ENCODE peak calls at places on chromosomes 6 and 20, in six cellular contexts. H, P, Y, J, N and T are unnamed samples.

GRCh38 chr6:111250743-111251406 is 163.6 kb downstream of the SLC16A10 start:
- DNase-seq in N (no peak), H (no peak), Y (no peak), P (no peak), J (no peak), T (no peak)

GRCh38 chr6:76633259-76633658 is 560.8 kb upstream of the IMPG1 start:
- DNase-seq in J (no peak), P (no peak), N (no peak), Y (no peak), H (peak; percentile 3), T (no peak)

GRCh38 chr6:83126223-83126622 is 58.8 kb downstream of the DOP1A start:
- DNase-seq in J (no peak), N (no peak), Y (no peak), H (no peak), P (no peak), T (no peak)

GRCh38 chr20:38735172-38735571 is 10.9 kb downstream of the SLC32A1 start:
- DNase-seq in P (no peak), N (no peak), J (no peak), Y (no peak), H (no peak), T (no peak)

GRCh38 chr6:138682722-138683521 is 90.6 kb upstream of the CCDC28A start:
- DNase-seq in J (peak; percentile 42), P (peak; percentile 34), N (peak; percentile 89), H (no peak), Y (no peak), T (no peak)

GRCh38 chr6:166460473-166461437 is 78.0 kb upstream of the MPC1 start:
- DNase-seq in P (no peak), J (peak; percentile 61), N (peak; percentile 15), Y (no peak), H (peak; percentile 58), T (no peak)

GRCh38 chr20:3686867-3687321 is 5.1 kb upstream of the ADAM33 start:
- DNase-seq in Y (peak; percentile 64), H (peak; percentile 92), P (peak; percentile 86), N (peak; percentile 79), J (peak; percentile 83), T (peak; percentile 96)

GRCh38 chr6:38637756-38638155 is 2.0 kb downstream of the BTBD9 start:
- DNase-seq in Y (no peak), J (no peak), P (no peak), N (no peak), H (no peak), T (no peak)

GRCh38 chr6:26155066-26155925 is 68.1 kb downstream of the HFE start:
- DNase-seq in N (no peak), P (peak; percentile 63), H (peak; percentile 38), J (no peak), Y (no peak), T (no peak)

GRCh38 chr6:125791151-125791819 is 525 bp downstream of the NCOA7 start:
- DNase-seq in P (peak; percentile 44), J (no peak), Y (peak; percentile 59), H (peak; percentile 51), N (peak; percentile 71), T (no peak)

GRCh38 chr20:44967207-44967807 is 995 bp downstream of the STK4 start:
- DNase-seq in Y (no peak), H (peak; percentile 51), N (no peak), J (no peak), P (no peak), T (no peak)

GRCh38 chr6:109794201-109794926 is 103.3 kb downstream of the FIG4 start:
- DNase-seq in J (peak; percentile 66), H (peak; percentile 91), Y (no peak), P (no peak), N (peak; percentile 52), T (peak; percentile 50)

GRCh38 chr6:28586273-28586672 is 60.6 kb downstream of the GPX5 start:
- DNase-seq in J (no peak), H (no peak), Y (no peak), N (no peak), P (no peak), T (no peak)

GRCh38 chr20:49866051-49866450 is 49.3 kb downstream of the SPATA2 start:
- DNase-seq in Y (no peak), H (peak; percentile 59), P (no peak), N (peak; percentile 97), J (peak; percentile 80), T (peak; percentile 90)

GRCh38 chr6:147566244-147566898 is 57.9 kb downstream of the SAMD5 start:
- DNase-seq in J (no peak), Y (no peak), N (no peak), P (no peak), H (no peak), T (no peak)

GRCh38 chr6:82273295-82273694 is 25.8 kb upstream of the IBTK start:
- DNase-seq in J (no peak), P (no peak), N (no peak), H (no peak), Y (no peak), T (no peak)

GRCh38 chr6:69370763-69371162 is 426.0 kb downstream of the LMBRD1 start:
- DNase-seq in Y (no peak), J (no peak), N (no peak), P (peak; percentile 23), H (no peak), T (no peak)

GRCh38 chr20:53448875-53449274 is 144.8 kb downstream of the ZNF217 start:
- DNase-seq in H (no peak), P (no peak), Y (no peak), N (no peak), J (no peak), T (no peak)

GRCh38 chr6:18055714-18056382 is 66.6 kb downstream of the NHLRC1 start:
- DNase-seq in J (no peak), P (no peak), H (no peak), Y (no peak), N (no peak), T (no peak)

GRCh38 chr20:41339957-41340326 is 679 bp upstream of the LPIN3 start:
- DNase-seq in P (peak; percentile 81), N (peak; percentile 59), Y (peak; percentile 50), H (peak; percentile 72), J (peak; percentile 41), T (peak; percentile 35)

GRCh38 chr6:9159051-9159450 is 723.7 kb upstream of the SLC35B3 start:
- DNase-seq in J (no peak), P (no peak), N (no peak), Y (no peak), H (no peak), T (no peak)

GRCh38 chr6:22668307-22668706 is 98.9 kb downstream of the HDGFL1 start:
- DNase-seq in N (peak; percentile 17), P (peak; percentile 19), H (no peak), J (no peak), Y (no peak), T (no peak)

GRCh38 chr6:137623293-137623692 is 129.1 kb upstream of the OLIG3 start:
- DNase-seq in H (peak; percentile 4), P (no peak), Y (no peak), N (no peak), J (no peak), T (no peak)

GRCh38 chr6:16883414-16883813 is 122.2 kb upstream of the ATXN1 start:
- DNase-seq in J (no peak), H (peak; percentile 8), P (no peak), Y (no peak), N (no peak), T (no peak)

GRCh38 chr20:35910254-35910653 is 44.0 kb downstream of the SCAND1 start:
- DNase-seq in H (no peak), J (no peak), N (no peak), Y (no peak), P (no peak), T (no peak)